ENCODE peak calls at places on chromosomes 12 and 14, in eight cellular contexts. One of them, this sample, is unnamed.

GRCh38 chr12:2652011-2652400 is 142.8 kb upstream of the FKBP4 start:
- DNase-seq in psoas muscle: no peak
- DNase-seq in kidney glomerular epithelial cell: no peak
- DNase-seq in myocyte: no peak
- DNase-seq in dorsolateral prefrontal cortex: no peak
- DNase-seq in RPMI7951: no peak
- DNase-seq in D341Med: no peak
- DNase-seq in stimulated activated naive CD8-positive, alpha-beta T cell treated with anti-CD3 and anti-CD28 coated beads, Interleukin-15, Interleukin-2, amounts not matched to agents 100 U/mL and 50 U/mL, for 24 hours: no peak
- DNase-seq in this sample: no peak

GRCh38 chr12:55932546-55932919 is 1.6 kb downstream of the DGKA start:
- DNase-seq in psoas muscle: no peak
- DNase-seq in kidney glomerular epithelial cell: no peak
- DNase-seq in myocyte: peak
- DNase-seq in dorsolateral prefrontal cortex: no peak
- DNase-seq in RPMI7951: no peak
- DNase-seq in D341Med: no peak
- DNase-seq in stimulated activated naive CD8-positive, alpha-beta T cell treated with anti-CD3 and anti-CD28 coated beads, Interleukin-15, Interleukin-2, amounts not matched to agents 100 U/mL and 50 U/mL, for 24 hours: peak
- DNase-seq in this sample: no peak

GRCh38 chr12:118052324-118053070 is 8.5 kb downstream of the WSB2 start:
- DNase-seq in psoas muscle: peak
- DNase-seq in kidney glomerular epithelial cell: peak
- DNase-seq in myocyte: peak
- DNase-seq in dorsolateral prefrontal cortex: peak
- DNase-seq in RPMI7951: peak
- DNase-seq in D341Med: no peak
- DNase-seq in stimulated activated naive CD8-positive, alpha-beta T cell treated with anti-CD3 and anti-CD28 coated beads, Interleukin-15, Interleukin-2, amounts not matched to agents 100 U/mL and 50 U/mL, for 24 hours: peak
- DNase-seq in this sample: no peak

GRCh38 chr14:105271224-105271890 is 23.0 kb downstream of the BTBD6 start:
- DNase-seq in psoas muscle: no peak
- DNase-seq in kidney glomerular epithelial cell: no peak
- DNase-seq in myocyte: no peak
- DNase-seq in dorsolateral prefrontal cortex: no peak
- DNase-seq in RPMI7951: no peak
- DNase-seq in D341Med: no peak
- DNase-seq in stimulated activated naive CD8-positive, alpha-beta T cell treated with anti-CD3 and anti-CD28 coated beads, Interleukin-15, Interleukin-2, amounts not matched to agents 100 U/mL and 50 U/mL, for 24 hours: no peak
- DNase-seq in this sample: no peak

GRCh38 chr12:88624911-88625310 is 44.6 kb upstream of the KITLG start:
- DNase-seq in psoas muscle: no peak
- DNase-seq in kidney glomerular epithelial cell: no peak
- DNase-seq in myocyte: peak
- DNase-seq in dorsolateral prefrontal cortex: no peak
- DNase-seq in RPMI7951: peak
- DNase-seq in D341Med: no peak
- DNase-seq in stimulated activated naive CD8-positive, alpha-beta T cell treated with anti-CD3 and anti-CD28 coated beads, Interleukin-15, Interleukin-2, amounts not matched to agents 100 U/mL and 50 U/mL, for 24 hours: no peak
- DNase-seq in this sample: no peak

GRCh38 chr12:89960011-89960507 is 251.4 kb upstream of the ATP2B1 start:
- DNase-seq in psoas muscle: no peak
- DNase-seq in kidney glomerular epithelial cell: peak
- DNase-seq in myocyte: no peak
- DNase-seq in dorsolateral prefrontal cortex: no peak
- DNase-seq in RPMI7951: peak
- DNase-seq in D341Med: no peak
- DNase-seq in stimulated activated naive CD8-positive, alpha-beta T cell treated with anti-CD3 and anti-CD28 coated beads, Interleukin-15, Interleukin-2, amounts not matched to agents 100 U/mL and 50 U/mL, for 24 hours: peak
- DNase-seq in this sample: no peak

GRCh38 chr14:22871200-22871961 is at the start of gene LRP10:
- DNase-seq in psoas muscle: peak
- DNase-seq in kidney glomerular epithelial cell: peak
- DNase-seq in myocyte: peak
- DNase-seq in dorsolateral prefrontal cortex: peak
- DNase-seq in RPMI7951: peak
- DNase-seq in D341Med: peak
- DNase-seq in stimulated activated naive CD8-positive, alpha-beta T cell treated with anti-CD3 and anti-CD28 coated beads, Interleukin-15, Interleukin-2, amounts not matched to agents 100 U/mL and 50 U/mL, for 24 hours: peak
- DNase-seq in this sample: peak

GRCh38 chr14:105330491-105330895 is 15.9 kb downstream of the PACS2 start:
- DNase-seq in psoas muscle: no peak
- DNase-seq in kidney glomerular epithelial cell: peak
- DNase-seq in myocyte: peak
- DNase-seq in dorsolateral prefrontal cortex: no peak
- DNase-seq in RPMI7951: peak
- DNase-seq in D341Med: no peak
- DNase-seq in stimulated activated naive CD8-positive, alpha-beta T cell treated with anti-CD3 and anti-CD28 coated beads, Interleukin-15, Interleukin-2, amounts not matched to agents 100 U/mL and 50 U/mL, for 24 hours: no peak
- DNase-seq in this sample: no peak

GRCh38 chr12:92675092-92675865 is 27.5 kb upstream of the PLEKHG7 start:
- DNase-seq in psoas muscle: no peak
- DNase-seq in kidney glomerular epithelial cell: no peak
- DNase-seq in myocyte: no peak
- DNase-seq in dorsolateral prefrontal cortex: no peak
- DNase-seq in RPMI7951: no peak
- DNase-seq in D341Med: no peak
- DNase-seq in stimulated activated naive CD8-positive, alpha-beta T cell treated with anti-CD3 and anti-CD28 coated beads, Interleukin-15, Interleukin-2, amounts not matched to agents 100 U/mL and 50 U/mL, for 24 hours: no peak
- DNase-seq in this sample: no peak

GRCh38 chr14:68539311-68539737 is 253.5 kb downstream of the ZFP36L1 start:
- DNase-seq in psoas muscle: peak
- DNase-seq in kidney glomerular epithelial cell: no peak
- DNase-seq in myocyte: no peak
- DNase-seq in dorsolateral prefrontal cortex: no peak
- DNase-seq in RPMI7951: no peak
- DNase-seq in D341Med: no peak
- DNase-seq in stimulated activated naive CD8-positive, alpha-beta T cell treated with anti-CD3 and anti-CD28 coated beads, Interleukin-15, Interleukin-2, amounts not matched to agents 100 U/mL and 50 U/mL, for 24 hours: no peak
- DNase-seq in this sample: no peak

GRCh38 chr12:78977463-78977862 is 112.9 kb downstream of the SYT1 start:
- DNase-seq in psoas muscle: no peak
- DNase-seq in kidney glomerular epithelial cell: no peak
- DNase-seq in myocyte: no peak
- DNase-seq in dorsolateral prefrontal cortex: no peak
- DNase-seq in RPMI7951: peak
- DNase-seq in D341Med: no peak
- DNase-seq in stimulated activated naive CD8-positive, alpha-beta T cell treated with anti-CD3 and anti-CD28 coated beads, Interleukin-15, Interleukin-2, amounts not matched to agents 100 U/mL and 50 U/mL, for 24 hours: no peak
- DNase-seq in this sample: no peak

This sample was measured in LNCaP clone FGC.